ENCODE peak calls at places on chromosomes 16 and 17, in four cellular contexts. One of them, this sample, is unnamed.

GRCh38 chr17:42284566-42284965 is 3.7 kb upstream of the STAT5A start:
- DNase-seq in AG04450: no peak
- DNase-seq in neural progenitor cell: no peak
- DNase-seq in A549: no peak
- DNase-seq in this sample: no peak

GRCh38 chr17:6084226-6085161 is 14.3 kb downstream of the WSCD1 start:
- DNase-seq in A549: no peak
- DNase-seq in AG04450: no peak
- DNase-seq in neural progenitor cell: peak; percentile 80
- DNase-seq in this sample: no peak

GRCh38 chr17:17713839-17714238 is 32.6 kb downstream of the RAI1 start:
- DNase-seq in neural progenitor cell: no peak
- DNase-seq in A549: no peak
- DNase-seq in AG04450: no peak
- DNase-seq in this sample: no peak

GRCh38 chr16:10862432-10862831 is 14.6 kb upstream of the CIITA start:
- DNase-seq in AG04450: no peak
- DNase-seq in A549: no peak
- DNase-seq in neural progenitor cell: no peak
- DNase-seq in this sample: no peak

GRCh38 chr16:62051942-62052341 is 15.7 kb upstream of the CDH8 start:
- DNase-seq in neural progenitor cell: no peak
- DNase-seq in AG04450: no peak
- DNase-seq in A549: no peak
- DNase-seq in this sample: no peak

GRCh38 chr17:80785477-80786178 is 206.0 kb upstream of the CHMP6 start:
- DNase-seq in AG04450: no peak
- DNase-seq in neural progenitor cell: no peak
- DNase-seq in A549: no peak
- DNase-seq in this sample: no peak

GRCh38 chr17:79777844-79778503 is at the start of gene CBX2:
- DNase-seq in AG04450: no peak
- DNase-seq in neural progenitor cell: peak; percentile 94
- DNase-seq in A549: peak; percentile 92
- DNase-seq in this sample: peak; percentile 91

GRCh38 chr16:70437017-70437581 is 1.8 kb downstream of the ST3GAL2 start:
- DNase-seq in AG04450: peak; percentile 77
- DNase-seq in A549: no peak
- DNase-seq in neural progenitor cell: peak; percentile 60
- DNase-seq in this sample: peak; percentile 76

GRCh38 chr16:29765167-29766032 is 12.7 kb upstream of the ZG16 start:
- DNase-seq in AG04450: no peak
- DNase-seq in neural progenitor cell: no peak
- DNase-seq in A549: no peak
- DNase-seq in this sample: no peak

GRCh38 chr16:71383054-71383773 is 24.7 kb downstream of the CALB2 start:
- DNase-seq in AG04450: no peak
- DNase-seq in neural progenitor cell: peak; percentile 43
- DNase-seq in A549: no peak
- DNase-seq in this sample: no peak

GRCh38 chr16:58365623-58366022 is 26.6 kb upstream of the GINS3 start:
- DNase-seq in A549: no peak
- DNase-seq in neural progenitor cell: no peak
- DNase-seq in AG04450: no peak
- DNase-seq in this sample: no peak

GRCh38 chr17:2123467-2124251 is 68.8 kb downstream of the HIC1 start:
- DNase-seq in A549: no peak
- DNase-seq in neural progenitor cell: peak; percentile 53
- DNase-seq in AG04450: no peak
- DNase-seq in this sample: no peak

GRCh38 chr16:82609140-82609539 is 17.6 kb upstream of the CDH13 start:
- DNase-seq in neural progenitor cell: no peak
- DNase-seq in A549: no peak
- DNase-seq in AG04450: no peak
- DNase-seq in this sample: no peak

GRCh38 chr17:31534223-31534888 is 142.9 kb downstream of the RAB11FIP4 start:
- DNase-seq in A549: no peak
- DNase-seq in neural progenitor cell: no peak
- DNase-seq in AG04450: no peak
- DNase-seq in this sample: no peak

GRCh38 chr17:31532161-31532515 is 140.7 kb downstream of the RAB11FIP4 start:
- DNase-seq in A549: no peak
- DNase-seq in AG04450: no peak
- DNase-seq in neural progenitor cell: no peak
- DNase-seq in this sample: no peak

GRCh38 chr17:31535581-31535981 is 144.1 kb downstream of the RAB11FIP4 start:
- DNase-seq in A549: no peak
- DNase-seq in neural progenitor cell: no peak
- DNase-seq in AG04450: no peak
- DNase-seq in this sample: no peak

GRCh38 chr17:31532526-31532925 is 141.1 kb downstream of the RAB11FIP4 start:
- DNase-seq in AG04450: no peak
- DNase-seq in neural progenitor cell: no peak
- DNase-seq in A549: no peak
- DNase-seq in this sample: no peak

GRCh38 chr17:31533546-31534155 is 142.2 kb downstream of the RAB11FIP4 start:
- DNase-seq in A549: peak; percentile 79
- DNase-seq in neural progenitor cell: peak; percentile 66
- DNase-seq in AG04450: peak; percentile 64
- DNase-seq in this sample: peak; percentile 44
- TF ChIP-seq CTCF in A549: peak; percentile 39
- TF ChIP-seq CTCF in neural progenitor cell: peak; percentile 61
- TF ChIP-seq CTCF in AG04450: peak; percentile 21
- TF ChIP-seq CTCF in this sample: no peak

GRCh38 chr17:13016881-13017622 is 775 bp downstream of the ELAC2 start:
- DNase-seq in AG04450: no peak
- DNase-seq in neural progenitor cell: no peak
- DNase-seq in A549: peak; percentile 44
- DNase-seq in this sample: no peak

GRCh38 chr17:13014801-13015200 is 3.0 kb downstream of the ELAC2 start:
- DNase-seq in AG04450: no peak
- DNase-seq in neural progenitor cell: no peak
- DNase-seq in A549: no peak
- DNase-seq in this sample: no peak

DNA sequence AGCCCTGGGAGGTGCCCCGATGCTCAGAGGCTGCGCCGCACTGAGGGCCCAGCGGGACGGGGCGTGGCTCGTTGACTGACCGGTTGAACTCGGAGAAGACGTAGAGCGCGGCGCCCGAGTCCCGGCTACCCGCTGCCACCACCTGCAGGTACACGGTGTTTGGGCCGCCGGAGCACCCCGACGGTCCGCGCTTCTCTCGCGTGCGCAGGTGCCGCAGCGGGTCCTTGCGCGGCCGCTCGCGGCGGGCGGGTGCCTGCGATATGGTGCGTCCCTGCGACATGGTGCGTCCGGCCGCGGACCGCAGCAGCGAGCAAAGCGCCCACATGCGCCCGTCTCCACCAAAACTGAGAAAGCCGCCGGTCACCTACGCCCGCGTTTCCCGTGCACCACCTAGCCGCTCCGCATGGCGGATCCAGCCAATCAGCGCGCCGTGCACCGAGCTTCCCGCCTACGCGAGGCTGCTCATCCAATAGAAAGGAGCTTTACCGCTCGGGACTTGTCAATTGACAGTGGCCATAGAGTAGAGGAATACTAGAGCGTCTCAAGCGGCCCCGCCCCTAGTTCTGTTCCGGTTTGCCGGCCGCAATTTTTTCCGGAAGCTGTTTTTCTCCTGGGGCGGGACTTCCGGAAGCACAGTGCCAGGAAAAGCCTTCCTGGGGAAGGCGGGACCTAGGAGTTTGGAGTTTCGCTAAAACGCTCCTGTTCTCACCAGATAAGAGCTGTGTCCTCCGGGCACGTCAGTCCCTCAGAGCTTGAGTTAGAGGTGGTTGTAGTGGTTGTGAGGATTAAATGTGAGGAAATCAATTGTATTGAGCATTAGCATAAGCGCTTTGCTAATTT is at the start of gene ELAC2:
- DNase-seq in neural progenitor cell: peak; percentile 99
- DNase-seq in AG04450: peak; percentile 98
- DNase-seq in A549: peak; percentile 98
- DNase-seq in this sample: peak; percentile 94
- TF ChIP-seq CTCF in neural progenitor cell: peak; percentile 20
- TF ChIP-seq CTCF in AG04450: no peak
- TF ChIP-seq CTCF in A549: no peak
- TF ChIP-seq CTCF in this sample: no peak

GRCh38 chr16:1378087-1378803 is 26.5 kb downstream of the GNPTG start:
- DNase-seq in AG04450: no peak
- DNase-seq in neural progenitor cell: no peak
- DNase-seq in A549: no peak
- DNase-seq in this sample: no peak

GRCh38 chr16:1378804-1379053 is 27.0 kb downstream of the GNPTG start:
- DNase-seq in AG04450: no peak
- DNase-seq in neural progenitor cell: no peak
- DNase-seq in A549: no peak
- DNase-seq in this sample: no peak

GRCh38 chr16:1379054-1379862 is 27.5 kb downstream of the GNPTG start:
- DNase-seq in neural progenitor cell: peak; percentile 92
- DNase-seq in AG04450: peak; percentile 13
- DNase-seq in A549: peak; percentile 76
- DNase-seq in this sample: peak; percentile 84

GRCh38 chr16:1380195-1380594 is 28.5 kb downstream of the GNPTG start:
- DNase-seq in A549: no peak
- DNase-seq in AG04450: no peak
- DNase-seq in neural progenitor cell: peak; percentile 27
- DNase-seq in this sample: no peak

GRCh38 chr16:1379863-1380174 is 28.1 kb downstream of the GNPTG start:
- DNase-seq in AG04450: no peak
- DNase-seq in neural progenitor cell: no peak
- DNase-seq in A549: peak; percentile 33
- DNase-seq in this sample: no peak
- TF ChIP-seq CTCF in AG04450: no peak
- TF ChIP-seq CTCF in neural progenitor cell: peak; percentile 36
- TF ChIP-seq CTCF in A549: no peak
- TF ChIP-seq CTCF in this sample: no peak

GRCh38 chr16:68776821-68777485 is 39.9 kb downstream of the CDH1 start:
- DNase-seq in AG04450: no peak
- DNase-seq in neural progenitor cell: no peak
- DNase-seq in A549: no peak
- DNase-seq in this sample: no peak
- TF ChIP-seq CTCF in AG04450: no peak
- TF ChIP-seq CTCF in neural progenitor cell: no peak
- TF ChIP-seq CTCF in A549: no peak
- TF ChIP-seq CTCF in this sample: no peak

GRCh38 chr16:74936902-74937560 is 47.9 kb downstream of the WDR59 start:
- DNase-seq in AG04450: peak; percentile 15
- DNase-seq in A549: no peak
- DNase-seq in neural progenitor cell: no peak
- DNase-seq in this sample: no peak
- TF ChIP-seq CTCF in AG04450: no peak
- TF ChIP-seq CTCF in A549: no peak
- TF ChIP-seq CTCF in neural progenitor cell: no peak
- TF ChIP-seq CTCF in this sample: no peak

GRCh38 chr16:49704586-49705155 is 151.2 kb downstream of the ZNF423 start:
- DNase-seq in A549: no peak
- DNase-seq in AG04450: no peak
- DNase-seq in neural progenitor cell: peak; percentile 42
- DNase-seq in this sample: no peak
- TF ChIP-seq CTCF in A549: no peak
- TF ChIP-seq CTCF in AG04450: no peak
- TF ChIP-seq CTCF in neural progenitor cell: peak; percentile 40
- TF ChIP-seq CTCF in this sample: no peak

This sample was measured in nephron progenitor cell.